ENCODE peak calls at places on chromosomes 1 and 21, in six cellular contexts. One of them, this sample, is unnamed.

GRCh38 chr1:72051538-72051937 is 230.8 kb downstream of the NEGR1 start:
- DNase-seq in colonic mucosa: no peak
- DNase-seq in psoas muscle: no peak
- DNase-seq in endothelial cell: no peak
- DNase-seq in RWPE2: no peak
- DNase-seq in GM04504: no peak
- DNase-seq in this sample: no peak

GRCh38 chr1:91851130-91852010 is 34.6 kb downstream of the TGFBR3 start:
- DNase-seq in colonic mucosa: peak; percentile 89
- DNase-seq in psoas muscle: peak; percentile 85
- DNase-seq in endothelial cell: no peak
- DNase-seq in RWPE2: peak; percentile 72
- DNase-seq in GM04504: peak; percentile 32
- DNase-seq in this sample: no peak

GRCh38 chr1:119816407-119816806 is 5.1 kb upstream of the REG4 start:
- DNase-seq in colonic mucosa: peak; percentile 73
- DNase-seq in psoas muscle: no peak
- DNase-seq in endothelial cell: no peak
- DNase-seq in RWPE2: no peak
- DNase-seq in GM04504: no peak
- DNase-seq in this sample: no peak

GRCh38 chr1:39755965-39756659 is 15.0 kb downstream of the OXCT2 start:
- DNase-seq in colonic mucosa: no peak
- DNase-seq in psoas muscle: no peak
- DNase-seq in endothelial cell: no peak
- DNase-seq in RWPE2: no peak
- DNase-seq in GM04504: no peak
- DNase-seq in this sample: no peak

GRCh38 chr1:117271959-117272358 is 61.2 kb upstream of the VTCN1 start:
- DNase-seq in colonic mucosa: no peak
- DNase-seq in psoas muscle: no peak
- DNase-seq in endothelial cell: no peak
- DNase-seq in RWPE2: no peak
- DNase-seq in GM04504: no peak
- DNase-seq in this sample: no peak

GRCh38 chr1:23953020-23953419 is 6.6 kb upstream of the PNRC2 start:
- DNase-seq in colonic mucosa: no peak
- DNase-seq in psoas muscle: no peak
- DNase-seq in endothelial cell: no peak
- DNase-seq in RWPE2: no peak
- DNase-seq in GM04504: no peak
- DNase-seq in this sample: no peak

GRCh38 chr1:33494929-33495328 is 22.5 kb downstream of the ZSCAN20 start:
- DNase-seq in colonic mucosa: no peak
- DNase-seq in psoas muscle: no peak
- DNase-seq in endothelial cell: no peak
- DNase-seq in RWPE2: no peak
- DNase-seq in GM04504: no peak
- DNase-seq in this sample: no peak

GRCh38 chr21:45974073-45975016 is 7.2 kb upstream of the COL6A1 start:
- DNase-seq in colonic mucosa: no peak
- DNase-seq in psoas muscle: peak; percentile 69
- DNase-seq in endothelial cell: peak; percentile 62
- DNase-seq in RWPE2: peak; percentile 70
- DNase-seq in GM04504: no peak
- DNase-seq in this sample: no peak

GRCh38 chr1:66725885-66726665 is 26.2 kb upstream of the DYNLT5 start:
- DNase-seq in colonic mucosa: peak; percentile 53
- DNase-seq in psoas muscle: peak; percentile 12
- DNase-seq in endothelial cell: peak; percentile 62
- DNase-seq in RWPE2: no peak
- DNase-seq in GM04504: no peak
- DNase-seq in this sample: peak; percentile 35

GRCh38 chr1:173914366-173914871 is 2.7 kb downstream of the SERPINC1 start:
- DNase-seq in colonic mucosa: peak; percentile 29
- DNase-seq in psoas muscle: no peak
- DNase-seq in endothelial cell: peak; percentile 43
- DNase-seq in RWPE2: no peak
- DNase-seq in GM04504: no peak
- DNase-seq in this sample: peak; percentile 58

This sample was measured in GM10248.